ENCODE peak calls at places on chromosomes 13 and 19, in four cellular contexts. M is neuronal stem cell, F is mesendoderm, G is GM23338. H is an unnamed sample.

GRCh38 chr19:40640744-40641143 is 39.6 kb downstream of the LTBP4 start:
- DNase-seq in M (no peak), F (no peak), G (no peak), H (no peak)

GRCh38 chr13:110616103-110617101 is 1.1 kb downstream of the NAXD start:
- DNase-seq in M (peak; percentile 26), F (peak; percentile 55), G (peak; percentile 51), H (peak; percentile 21)

GRCh38 chr19:37306383-37306963 is 64.4 kb upstream of the ZNF527 start:
- DNase-seq in M (no peak), F (no peak), G (no peak), H (no peak)

GRCh38 chr19:11437955-11438354 is 2.5 kb downstream of the PRKCSH start:
- DNase-seq in M (no peak), F (no peak), G (no peak), H (no peak)

GRCh38 chr19:44810555-44811447 is 1.9 kb downstream of the BCAM start:
- DNase-seq in M (no peak), F (no peak), G (no peak), H (no peak)

GRCh38 chr13:39051157-39051556 is 12.9 kb downstream of the NHLRC3 start:
- DNase-seq in M (peak; percentile 26), F (peak; percentile 52), G (peak; percentile 46), H (no peak)

GRCh38 chr19:50377051-50377441 is 789 bp downstream of the NR1H2 start:
- DNase-seq in M (no peak), F (peak; percentile 74), G (peak; percentile 94), H (no peak)

GRCh38 chr13:79528759-79529191 is 47.8 kb downstream of the NDFIP2 start:
- DNase-seq in M (no peak), F (no peak), G (no peak), H (no peak)

GRCh38 chr19:49515767-49516166 is 3.3 kb downstream of the FCGRT start:
- DNase-seq in M (no peak), F (no peak), G (no peak), H (no peak)

GRCh38 chr19:7633619-7634018 is at the start of gene PCP2:
- DNase-seq in M (no peak), F (no peak), G (no peak), H (no peak)

GRCh38 chr13:102693781-102694180 is 1.1 kb downstream of the METTL21C start:
- DNase-seq in M (no peak), F (no peak), G (no peak), H (no peak)

GRCh38 chr19:40893112-40893511 is 11.1 kb upstream of the CYP2A7 start:
- DNase-seq in M (no peak), F (no peak), G (no peak), H (no peak)

GRCh38 chr13:98307744-98308524 is 130.9 kb upstream of the RNF113B start:
- DNase-seq in M (no peak), F (peak; percentile 54), G (no peak), H (no peak)
- H3K4me2 ChIP-seq in M (no peak overlapping the region), F (no peak overlapping the region), G (peak overlapping the region; percentile 20), H (no peak overlapping the region)

GRCh38 chr19:19064098-19064722 is 416 bp downstream of the SLC25A42 start:
- DNase-seq in M (no peak), F (no peak), G (no peak), H (peak; percentile 23)

GRCh38 chr19:19064811-19065745 is 1.3 kb downstream of the SLC25A42 start:
- DNase-seq in M (no peak), F (no peak), G (peak; percentile 34), H (peak; percentile 49)

GRCh38 chr19:19067276-19068072 is 3.7 kb downstream of the SLC25A42 start:
- DNase-seq in M (no peak), F (no peak), G (no peak), H (peak; percentile 58)

GRCh38 chr19:19071897-19072296 is 8.1 kb downstream of the SLC25A42 start:
- DNase-seq in M (no peak), F (no peak), G (no peak), H (no peak)

DNA sequence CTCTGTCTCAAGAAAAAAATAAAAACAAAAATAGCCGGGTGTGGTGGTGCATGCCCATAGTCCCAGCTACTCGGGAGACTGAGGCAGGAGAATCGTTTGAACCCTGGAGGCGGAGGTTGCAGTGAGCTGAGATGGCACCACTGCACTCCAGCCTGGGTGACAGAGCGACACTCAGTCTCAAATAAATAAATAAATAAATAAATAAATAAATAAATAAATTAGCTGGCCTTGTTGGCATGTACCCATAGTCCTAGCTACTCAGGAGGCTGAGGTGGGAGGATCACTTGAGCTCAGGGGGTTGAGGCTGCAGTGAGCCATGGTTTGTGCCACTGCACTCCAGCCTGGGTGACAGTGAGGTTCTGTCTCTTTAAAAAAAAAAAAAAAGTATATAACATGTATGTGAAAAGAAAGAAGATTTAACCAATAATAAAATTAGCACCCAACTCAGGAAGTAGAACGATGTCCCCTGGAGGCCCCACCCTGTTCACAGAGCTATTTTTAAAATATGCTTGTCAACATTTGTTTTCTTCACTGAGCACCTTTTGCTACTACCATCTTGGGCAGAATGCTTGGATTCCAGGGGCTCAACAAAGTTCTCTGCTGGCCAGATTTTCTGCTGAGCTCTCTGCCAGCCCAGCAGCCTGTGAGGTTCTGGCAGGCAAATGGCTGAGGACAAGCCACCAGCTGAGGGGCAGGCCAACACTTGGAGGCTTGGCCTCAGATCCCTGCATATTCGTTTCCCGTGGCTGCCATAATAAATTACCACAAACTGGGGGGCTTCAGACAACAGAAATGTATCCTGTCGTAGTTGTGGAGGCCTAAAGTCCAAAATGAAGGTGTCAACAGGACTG is 5.1 kb downstream of the SLC25A42 start:
- DNase-seq in M (no peak), F (no peak), G (no peak), H (peak; percentile 74)
- H3K4me2 ChIP-seq in M (no peak overlapping the region), F (no peak overlapping the region), G (no peak overlapping the region), H (peak overlapping the region; percentile 76)

DNA sequence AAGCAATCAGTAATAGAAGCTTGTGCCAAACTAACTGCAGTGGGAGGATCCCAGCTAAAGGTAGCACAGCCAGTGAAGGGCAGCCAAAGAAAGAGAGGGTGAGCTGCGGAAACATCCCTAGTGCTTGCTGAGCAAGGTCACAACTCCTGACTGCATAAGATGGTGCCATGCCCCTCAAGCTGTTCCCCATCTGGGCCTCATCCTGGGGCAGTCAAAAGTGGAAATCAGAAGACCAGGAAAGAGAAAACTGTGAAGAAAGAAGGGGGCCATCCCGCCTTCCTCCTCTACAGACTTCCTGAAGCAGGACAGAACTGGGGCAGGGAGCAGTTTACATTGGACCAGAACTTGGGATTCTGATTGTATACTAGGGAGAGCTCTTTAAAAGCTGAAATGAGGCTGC is 159.2 kb downstream of the TNFSF13B start:
- DNase-seq in M (no peak), F (no peak), G (no peak), H (no peak)
- H3K4me2 ChIP-seq in M (no peak overlapping the region), F (no peak overlapping the region), G (no peak overlapping the region), H (no peak overlapping the region)

GRCh38 chr13:112651750-112652511 is 37.9 kb upstream of the ATP11A start:
- DNase-seq in M (no peak), F (no peak), G (no peak), H (no peak)
- H3K4me2 ChIP-seq in M (no peak overlapping the region), F (no peak overlapping the region), G (no peak overlapping the region), H (no peak overlapping the region)

DNA sequence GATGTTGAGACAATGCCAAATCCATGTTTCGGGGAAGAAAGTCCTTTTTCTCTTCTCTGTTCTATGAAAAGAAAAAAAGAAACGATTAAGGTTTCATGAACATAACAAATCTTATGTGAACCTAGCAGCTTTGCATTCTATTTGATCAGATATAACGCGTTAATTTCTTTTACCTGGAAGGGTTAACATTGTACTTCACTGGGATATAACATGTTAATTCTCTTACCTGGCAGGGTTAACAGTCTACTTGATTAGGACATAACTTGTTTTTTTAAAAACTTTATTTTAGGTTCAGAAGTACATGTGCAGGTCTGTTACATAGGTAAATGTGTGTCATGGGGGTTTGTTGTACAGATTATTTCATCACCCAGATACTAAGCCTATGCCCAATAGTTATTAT is 68.8 kb downstream of the CPAMD8 start:
- DNase-seq in M (no peak), F (no peak), G (no peak), H (no peak)
- H3K4me2 ChIP-seq in M (no peak overlapping the region), F (no peak overlapping the region), G (no peak overlapping the region), H (no peak overlapping the region)

GRCh38 chr19:32662186-32662585 is 12.8 kb downstream of the ANKRD27 start:
- DNase-seq in M (no peak), F (no peak), G (no peak), H (no peak)
- H3K4me2 ChIP-seq in M (no peak overlapping the region), F (no peak overlapping the region), G (no peak overlapping the region), H (no peak overlapping the region)